ENCODE peak calls at places on chromosomes 4 and X, in four cellular contexts. One of them, this sample, is unnamed.

GRCh38 chr4:15479913-15480185 is 10.2 kb downstream of the CC2D2A start:
- DNase-seq in suprapubic skin: no peak
- DNase-seq in stomach: no peak
- DNase-seq in HCT116: no peak
- DNase-seq in this sample: no peak

GRCh38 chr4:24734511-24734910 is 60.9 kb upstream of the SOD3 start:
- DNase-seq in suprapubic skin: no peak
- DNase-seq in stomach: no peak
- DNase-seq in HCT116: no peak
- DNase-seq in this sample: no peak

GRCh38 chrX:71618303-71618721 is at the start of gene CXCR3:
- DNase-seq in suprapubic skin: no peak
- DNase-seq in stomach: no peak
- DNase-seq in HCT116: no peak
- DNase-seq in this sample: no peak

GRCh38 chrX:39652336-39652735 is 445.4 kb downstream of the BCOR start:
- DNase-seq in suprapubic skin: no peak
- DNase-seq in stomach: no peak
- DNase-seq in HCT116: peak
- DNase-seq in this sample: no peak

GRCh38 chr4:1192493-1193205 is 20.3 kb upstream of the SPON2 start:
- DNase-seq in suprapubic skin: peak
- DNase-seq in stomach: peak
- DNase-seq in HCT116: no peak
- DNase-seq in this sample: peak

GRCh38 chr4:58247792-58248191 is 1137.6 kb upstream of the IGFBP7 start:
- DNase-seq in suprapubic skin: no peak
- DNase-seq in stomach: no peak
- DNase-seq in HCT116: no peak
- DNase-seq in this sample: no peak

GRCh38 chr4:147518846-147519767 is 38.2 kb downstream of the EDNRA start:
- DNase-seq in suprapubic skin: no peak
- DNase-seq in stomach: peak
- DNase-seq in HCT116: peak
- DNase-seq in this sample: no peak

GRCh38 chr4:958836-959337 is 14.5 kb downstream of the DGKQ start:
- DNase-seq in suprapubic skin: no peak
- DNase-seq in stomach: no peak
- DNase-seq in HCT116: no peak
- DNase-seq in this sample: no peak

GRCh38 chr4:78720994-78721677 is 55.0 kb upstream of the BMP2K start:
- DNase-seq in suprapubic skin: no peak
- DNase-seq in stomach: no peak
- DNase-seq in HCT116: no peak
- DNase-seq in this sample: no peak

GRCh38 chr4:97411352-97411751 is 731.9 kb downstream of the STPG2 start:
- DNase-seq in suprapubic skin: no peak
- DNase-seq in stomach: no peak
- DNase-seq in HCT116: no peak
- DNase-seq in this sample: no peak

GRCh38 chr4:168486961-168487820 is 6.9 kb upstream of the DDX60L start:
- DNase-seq in suprapubic skin: no peak
- DNase-seq in stomach: no peak
- DNase-seq in HCT116: peak
- DNase-seq in this sample: no peak

GRCh38 chr4:79864470-79865190 is 208.4 kb downstream of the ANTXR2 start:
- DNase-seq in suprapubic skin: no peak
- DNase-seq in stomach: no peak
- DNase-seq in HCT116: no peak
- DNase-seq in this sample: no peak

GRCh38 chr4:87783781-87784180 is 15.6 kb upstream of the IBSP start:
- DNase-seq in suprapubic skin: no peak
- DNase-seq in stomach: no peak
- DNase-seq in HCT116: no peak
- DNase-seq in this sample: no peak

GRCh38 chr4:147879676-147880075 is 147.8 kb downstream of the ARHGAP10 start:
- DNase-seq in suprapubic skin: no peak
- DNase-seq in stomach: no peak
- DNase-seq in HCT116: no peak
- DNase-seq in this sample: no peak

GRCh38 chrX:145393702-145394235 is 146.5 kb downstream of the SPANXN1 start:
- DNase-seq in suprapubic skin: no peak
- DNase-seq in stomach: no peak
- DNase-seq in HCT116: no peak
- DNase-seq in this sample: no peak

GRCh38 chr4:83704786-83705185 is 168.9 kb downstream of the GPAT3 start:
- DNase-seq in suprapubic skin: no peak
- DNase-seq in stomach: no peak
- DNase-seq in HCT116: no peak
- DNase-seq in this sample: no peak

GRCh38 chr4:88737304-88738015 is 39.8 kb upstream of the NAP1L5 start:
- DNase-seq in suprapubic skin: no peak
- DNase-seq in stomach: peak
- DNase-seq in HCT116: no peak
- DNase-seq in this sample: no peak

GRCh38 chr4:5839332-5839731 is 53.6 kb downstream of the CRMP1 start:
- DNase-seq in suprapubic skin: no peak
- DNase-seq in stomach: no peak
- DNase-seq in HCT116: no peak
- DNase-seq in this sample: no peak

GRCh38 chr4:5839751-5840674 is 52.9 kb downstream of the CRMP1 start:
- DNase-seq in suprapubic skin: no peak
- DNase-seq in stomach: no peak
- DNase-seq in HCT116: no peak
- DNase-seq in this sample: no peak

GRCh38 chr4:5842456-5842855 is 50.4 kb downstream of the CRMP1 start:
- DNase-seq in suprapubic skin: no peak
- DNase-seq in stomach: no peak
- DNase-seq in HCT116: no peak
- DNase-seq in this sample: no peak

GRCh38 chr4:5843573-5844239 is 49.2 kb downstream of the CRMP1 start:
- DNase-seq in suprapubic skin: no peak
- DNase-seq in stomach: no peak
- DNase-seq in HCT116: no peak
- DNase-seq in this sample: no peak

DNA sequence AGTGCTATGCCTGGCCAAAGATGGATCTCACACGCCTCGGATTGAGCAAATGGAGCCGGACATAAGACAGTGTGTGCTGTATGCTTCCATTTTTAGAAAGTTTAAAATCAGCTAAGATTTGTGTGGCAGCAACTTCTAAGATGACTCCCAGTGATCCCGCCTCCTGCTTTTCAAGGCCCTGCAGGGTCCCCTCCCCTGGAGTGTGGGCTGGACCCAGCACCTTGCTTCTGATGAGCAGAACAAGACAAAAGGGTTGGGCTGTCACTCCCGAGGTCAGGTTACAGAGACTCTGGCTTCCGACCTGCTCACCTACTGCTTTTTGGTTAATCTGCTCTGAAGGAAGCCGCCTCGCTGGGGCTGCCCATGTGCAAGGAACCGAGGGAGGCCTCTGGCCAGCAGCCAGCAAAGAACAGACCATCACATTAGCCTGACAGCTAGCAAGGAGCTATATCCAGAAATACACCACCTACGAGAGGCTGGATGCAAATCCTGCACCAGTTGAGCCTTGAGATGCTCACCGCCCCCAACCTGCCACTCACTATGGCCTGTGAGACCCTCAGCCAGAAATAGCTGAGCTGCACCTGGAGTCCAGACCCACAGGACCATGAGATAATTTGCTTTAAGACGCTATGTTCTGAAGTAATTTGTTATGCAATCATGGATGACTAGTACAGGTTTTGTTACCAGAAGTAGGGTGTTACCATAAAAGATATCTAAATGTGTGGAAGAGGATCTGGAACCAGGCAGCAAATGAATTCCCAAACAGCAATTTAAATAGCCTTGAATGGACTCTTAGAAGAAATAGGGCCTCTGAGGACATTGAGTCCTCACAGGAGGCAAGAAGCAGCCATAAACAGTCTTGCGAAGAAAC is 47.6 kb downstream of the CRMP1 start:
- DNase-seq in suprapubic skin: no peak
- DNase-seq in stomach: no peak
- DNase-seq in HCT116: no peak
- DNase-seq in this sample: no peak
- TF ChIP-seq POLR2AphosphoS5 in suprapubic skin: no peak
- TF ChIP-seq POLR2AphosphoS5 in stomach: no peak
- TF ChIP-seq POLR2AphosphoS5 in HCT116: no peak
- TF ChIP-seq POLR2AphosphoS5 in this sample: no peak

GRCh38 chr4:48693856-48694574 is 86.1 kb downstream of the FRYL start:
- DNase-seq in suprapubic skin: no peak
- DNase-seq in stomach: no peak
- DNase-seq in HCT116: no peak
- DNase-seq in this sample: no peak

GRCh38 chr4:48692897-48693296 is 87.2 kb downstream of the FRYL start:
- DNase-seq in suprapubic skin: no peak
- DNase-seq in stomach: no peak
- DNase-seq in HCT116: no peak
- DNase-seq in this sample: no peak

GRCh38 chr4:48694824-48695223 is 85.3 kb downstream of the FRYL start:
- DNase-seq in suprapubic skin: no peak
- DNase-seq in stomach: no peak
- DNase-seq in HCT116: no peak
- DNase-seq in this sample: no peak

GRCh38 chr4:48699470-48699869 is 80.6 kb downstream of the FRYL start:
- DNase-seq in suprapubic skin: no peak
- DNase-seq in stomach: no peak
- DNase-seq in HCT116: peak
- DNase-seq in this sample: no peak

DNA sequence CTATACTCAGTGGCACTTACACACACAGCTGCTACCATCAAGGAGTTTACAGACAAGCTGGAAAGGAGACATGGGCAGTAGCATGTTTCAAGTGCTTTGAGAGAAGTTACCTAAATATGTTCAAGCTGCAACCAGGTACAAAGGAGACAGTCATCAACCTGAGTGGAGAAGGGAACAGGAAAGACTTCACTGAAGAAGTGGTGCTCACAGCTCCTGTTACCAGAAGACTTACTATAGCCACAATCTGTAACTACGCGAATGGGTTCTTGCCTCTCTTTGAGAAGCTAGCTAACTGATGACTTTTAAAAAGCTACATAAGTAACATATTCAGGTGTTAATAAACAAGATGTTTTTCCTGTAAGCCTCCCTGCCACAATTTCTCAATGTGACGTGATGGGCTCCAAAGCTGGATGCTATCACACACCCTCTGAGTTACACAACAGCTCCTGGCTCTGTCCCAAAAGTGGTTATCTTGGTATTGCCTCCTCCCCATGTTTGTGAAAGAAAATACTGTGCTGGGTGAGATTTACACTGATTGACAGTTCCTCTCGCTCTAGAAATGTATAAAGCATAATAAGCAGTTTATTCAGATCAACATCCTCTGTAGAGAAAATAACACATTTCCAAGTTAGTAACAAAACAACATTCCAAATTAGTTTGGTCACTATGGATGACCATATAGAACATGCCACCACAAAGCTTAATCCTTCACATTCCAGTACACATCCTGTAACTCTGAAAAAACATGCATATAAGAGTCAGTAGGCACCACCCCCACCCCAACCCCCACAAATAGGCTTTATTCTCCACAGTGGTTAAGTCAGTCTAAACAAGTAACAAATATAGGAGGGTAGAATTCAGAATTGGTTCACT is 81.8 kb downstream of the FRYL start:
- DNase-seq in suprapubic skin: no peak
- DNase-seq in stomach: peak
- DNase-seq in HCT116: peak
- DNase-seq in this sample: no peak
- TF ChIP-seq POLR2AphosphoS5 in suprapubic skin: no peak
- TF ChIP-seq POLR2AphosphoS5 in stomach: peak
- TF ChIP-seq POLR2AphosphoS5 in HCT116: peak
- TF ChIP-seq POLR2AphosphoS5 in this sample: no peak

DNA sequence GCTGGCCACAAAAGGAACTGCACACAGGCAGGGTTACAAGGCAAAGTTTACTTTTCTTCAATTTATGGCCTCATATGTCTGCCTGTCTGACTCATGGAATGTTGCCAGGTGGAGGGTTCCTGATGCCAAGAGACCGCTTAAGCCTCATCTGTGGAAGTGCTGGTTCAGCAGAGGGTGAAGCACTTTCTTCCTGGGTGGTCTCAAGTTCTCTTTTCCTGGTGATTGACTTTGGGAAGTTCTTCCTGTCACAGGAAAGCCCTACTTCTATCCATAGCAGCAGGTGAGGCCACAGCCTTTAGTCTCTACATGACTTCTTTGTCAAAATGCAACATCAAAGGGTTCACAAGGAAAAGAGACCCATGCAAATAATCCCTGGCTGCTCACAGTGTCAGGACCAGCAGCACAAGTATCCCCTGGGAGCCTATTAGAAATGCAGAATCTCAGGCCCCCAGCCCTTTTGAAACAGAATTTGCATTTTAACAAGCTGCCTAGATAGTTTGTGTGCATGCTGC is 81.4 kb upstream of the IGFBP7 start:
- DNase-seq in suprapubic skin: no peak
- DNase-seq in stomach: no peak
- DNase-seq in HCT116: no peak
- DNase-seq in this sample: no peak
- TF ChIP-seq POLR2AphosphoS5 in suprapubic skin: no peak
- TF ChIP-seq POLR2AphosphoS5 in stomach: no peak
- TF ChIP-seq POLR2AphosphoS5 in HCT116: no peak
- TF ChIP-seq POLR2AphosphoS5 in this sample: no peak

DNA sequence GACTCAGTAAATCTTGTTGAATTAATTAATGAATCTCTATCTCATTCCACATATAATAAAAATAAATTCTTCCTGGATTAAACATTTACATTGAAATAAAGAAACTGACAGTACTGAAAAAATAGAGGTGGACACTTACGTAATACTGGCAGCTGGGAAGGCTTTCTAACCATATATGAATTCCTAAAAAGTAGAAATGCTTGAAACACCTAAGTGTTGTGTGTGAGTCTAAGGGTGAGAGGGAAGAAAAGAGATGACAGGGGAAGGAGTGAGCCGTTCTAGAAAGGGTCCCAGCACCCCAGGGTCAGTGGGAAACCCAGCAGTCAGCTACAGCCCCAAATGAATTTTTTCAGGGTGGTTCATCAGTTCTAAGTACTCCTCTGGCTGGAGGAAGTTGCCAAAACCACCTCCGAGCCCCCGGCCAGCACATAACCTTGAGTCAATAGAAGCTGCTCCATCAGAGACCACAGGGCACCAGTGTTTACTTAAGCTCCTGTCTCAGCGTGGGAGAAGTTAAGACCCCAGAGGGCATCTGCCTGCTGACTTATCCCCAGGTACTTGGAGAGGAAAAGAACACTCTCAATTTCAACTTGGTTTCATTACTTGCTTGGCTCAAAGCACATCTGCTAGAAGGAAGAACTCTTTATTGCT is 18.3 kb downstream of the GAB3 start:
- DNase-seq in suprapubic skin: no peak
- DNase-seq in stomach: no peak
- DNase-seq in HCT116: no peak
- DNase-seq in this sample: no peak
- TF ChIP-seq POLR2AphosphoS5 in suprapubic skin: no peak
- TF ChIP-seq POLR2AphosphoS5 in stomach: no peak
- TF ChIP-seq POLR2AphosphoS5 in HCT116: no peak
- TF ChIP-seq POLR2AphosphoS5 in this sample: no peak

GRCh38 chr4:18106620-18107019 is 85.1 kb upstream of the LCORL start:
- DNase-seq in suprapubic skin: no peak
- DNase-seq in stomach: peak
- DNase-seq in HCT116: no peak
- DNase-seq in this sample: no peak
- TF ChIP-seq POLR2AphosphoS5 in suprapubic skin: no peak
- TF ChIP-seq POLR2AphosphoS5 in stomach: no peak
- TF ChIP-seq POLR2AphosphoS5 in HCT116: no peak
- TF ChIP-seq POLR2AphosphoS5 in this sample: no peak

GRCh38 chr4:173466101-173466500 is 63.9 kb downstream of the HAND2 start:
- DNase-seq in suprapubic skin: no peak
- DNase-seq in stomach: no peak
- DNase-seq in HCT116: no peak
- DNase-seq in this sample: no peak
- TF ChIP-seq POLR2AphosphoS5 in suprapubic skin: no peak
- TF ChIP-seq POLR2AphosphoS5 in stomach: no peak
- TF ChIP-seq POLR2AphosphoS5 in HCT116: no peak
- TF ChIP-seq POLR2AphosphoS5 in this sample: no peak